ENCODE peak calls at places on chromosomes 3 and 15, in four cellular contexts. Q, A, I and F are unnamed samples. For H3K36me3, the result is how much of the 10 kb centered on the place peaks cover.

GRCh38 chr3:134002326-134002725 is 27.4 kb downstream of the SLCO2A1 start:
- DNase-seq in A (no peak), I (no peak), Q (no peak), F (no peak)

GRCh38 chr3:89145995-89146394 is 38.6 kb downstream of the EPHA3 start:
- DNase-seq in A (no peak), Q (no peak), I (no peak), F (no peak)

GRCh38 chr15:80152896-80153876 is at the start of gene FAH:
- DNase-seq in A (no peak), Q (no peak), I (peak), F (no peak)

GRCh38 chr3:12658593-12659058 is 5.3 kb downstream of the RAF1 start:
- DNase-seq in A (no peak), Q (no peak), I (no peak), F (no peak)

GRCh38 chr15:99556578-99556977 is 9.2 kb upstream of the MEF2A start:
- DNase-seq in A (no peak), I (no peak), Q (no peak), F (no peak)

GRCh38 chr3:176430244-176430893 is 766.9 kb downstream of the TBL1XR1 start:
- DNase-seq in Q (no peak), I (no peak), A (no peak), F (no peak)

GRCh38 chr3:62532796-62533195 is 159.4 kb upstream of the FEZF2 start:
- DNase-seq in A (no peak), I (no peak), Q (no peak), F (no peak)

GRCh38 chr15:48748535-48748934 is 62.3 kb downstream of the CEP152 start:
- DNase-seq in Q (no peak), A (no peak), I (no peak), F (no peak)

GRCh38 chr15:67762610-67763368 is 62.5 kb upstream of the SKOR1 start:
- DNase-seq in A (no peak), Q (no peak), I (no peak), F (no peak)

GRCh38 chr3:47556351-47556750 is 22.3 kb downstream of the CSPG5 start:
- DNase-seq in Q (no peak), A (no peak), I (no peak), F (no peak)

GRCh38 chr3:170128259-170128976 is 53.1 kb downstream of the PHC3 start:
- DNase-seq in A (no peak), I (peak), Q (no peak), F (no peak)

GRCh38 chr15:71807691-71808091 is 2.7 kb upstream of the NR2E3 start:
- DNase-seq in A (no peak), I (no peak), Q (no peak), F (no peak)

GRCh38 chr15:64634576-64635485 is 140.6 kb downstream of the RBPMS2 start:
- DNase-seq in I (no peak), A (no peak), Q (no peak), F (no peak)

GRCh38 chr3:126941721-126942270 is 41.1 kb upstream of the PLXNA1 start:
- DNase-seq in A (no peak), Q (no peak), I (no peak), F (no peak)

GRCh38 chr3:7847021-7847420 is 654.6 kb upstream of the LMCD1 start:
- DNase-seq in A (no peak), I (no peak), Q (no peak), F (no peak)

GRCh38 chr3:13465236-13465958 is 14.7 kb upstream of the HDAC11 start:
- DNase-seq in A (no peak), I (no peak), Q (no peak), F (no peak)

GRCh38 chr3:171172070-171172469 is 145.6 kb upstream of the SLC2A2 start:
- DNase-seq in I (no peak), A (no peak), Q (no peak), F (no peak)

GRCh38 chr3:194986208-194987043 is 284.5 kb downstream of the XXYLT1 start:
- DNase-seq in A (peak), Q (no peak), I (no peak), F (no peak)

GRCh38 chr3:101509811-101510210 is 3.2 kb downstream of the SENP7 start:
- DNase-seq in I (no peak), A (no peak), Q (no peak), F (no peak)

GRCh38 chr3:100609963-100610362 is 562 bp downstream of the ADGRG7 start:
- DNase-seq in A (no peak), Q (no peak), I (no peak), F (no peak)

GRCh38 chr3:178483704-178484103 is 52.5 kb upstream of the KCNMB2 start:
- DNase-seq in I (no peak), Q (no peak), A (no peak), F (no peak)

GRCh38 chr3:111989061-111989678 is 9.6 kb upstream of the TAGLN3 start:
- DNase-seq in A (no peak), I (no peak), Q (no peak), F (no peak)

GRCh38 chr3:50675179-50676030 is 678 bp downstream of the DOCK3 start:
- DNase-seq in I (peak), Q (peak), A (no peak), F (no peak)

GRCh38 chr15:70508561-70509281 is 254.6 kb downstream of the UACA start:
- DNase-seq in I (no peak), A (no peak), Q (no peak), F (no peak)

GRCh38 chr3:133377396-133377795 is 22.5 kb upstream of the BFSP2 start:
- DNase-seq in Q (no peak), A (no peak), I (no peak), F (no peak)

DNA sequence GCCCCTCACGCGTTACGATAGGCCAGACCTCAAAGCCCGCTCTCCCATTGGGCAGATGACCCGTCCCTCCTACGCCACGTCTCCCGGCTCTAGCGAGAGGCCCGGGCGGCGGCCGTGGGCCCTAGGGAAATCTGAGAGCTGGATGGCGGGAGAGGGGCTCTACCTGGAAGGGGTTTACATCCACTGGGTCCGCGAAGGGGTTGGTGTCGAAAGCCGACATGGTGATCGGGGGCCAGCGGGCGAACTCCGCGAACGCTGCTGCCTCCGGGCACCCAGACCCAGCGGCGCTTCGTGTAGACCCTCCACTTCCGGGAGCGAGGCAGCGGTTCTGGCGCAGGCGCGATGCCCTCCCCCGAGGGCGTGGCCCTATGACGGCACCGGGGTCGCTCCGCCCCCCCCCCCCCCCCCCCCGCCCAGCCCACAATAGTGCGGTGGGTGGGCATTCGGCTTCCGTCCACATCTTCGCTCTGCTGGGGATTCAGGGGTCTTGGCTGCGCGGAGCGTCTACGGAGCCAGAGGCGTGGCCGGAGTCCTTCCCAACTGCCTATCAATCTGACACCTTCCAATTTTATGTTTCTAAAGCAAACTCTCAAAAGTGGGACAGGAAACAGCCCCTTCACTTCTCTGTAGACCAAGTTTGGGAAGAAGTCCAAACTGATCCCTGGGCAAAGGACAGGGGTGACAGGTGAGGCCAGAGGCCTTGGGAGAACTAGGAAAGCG is at the start of gene SCAMP2:
- DNase-seq in A (peak), Q (peak), I (peak), F (peak)
- TF ChIP-seq POLR2A in A (peak), Q (peak), I (peak), F (peak)

DNA sequence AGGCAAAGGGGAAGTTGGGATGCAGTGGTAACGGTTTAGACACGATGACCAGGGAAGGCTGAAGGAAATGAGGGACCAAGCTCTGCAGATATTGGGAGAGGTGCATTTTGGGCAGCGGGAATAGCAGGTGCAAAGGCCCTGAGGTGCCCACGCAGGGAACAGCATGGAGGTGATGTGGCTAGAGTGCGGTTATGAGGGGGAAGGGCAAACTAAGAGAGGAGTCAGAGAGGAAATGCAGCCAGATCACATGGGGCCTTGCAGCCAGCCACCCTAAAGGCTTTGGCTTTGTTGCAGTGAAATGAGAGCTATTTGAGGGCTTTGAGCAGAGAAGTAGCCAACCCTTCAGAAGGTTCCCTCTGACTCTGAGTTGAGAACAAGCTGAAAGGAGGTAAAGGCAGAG is 2.6 kb downstream of the SPATA12 start:
- DNase-seq in Q (no peak), A (no peak), I (no peak), F (no peak)
- H3K27ac ChIP-seq in Q (peak), A (no peak), I (peak), F (peak)

GRCh38 chr15:28886431-28887343 is 913 bp downstream of the APBA2 start:
- DNase-seq in A (no peak), I (no peak), Q (no peak), F (no peak)

GRCh38 chr15:28887344-28888174 is 1.8 kb downstream of the APBA2 start:
- DNase-seq in A (no peak), Q (no peak), I (no peak), F (no peak)

GRCh38 chr15:28885630-28886430 is at the start of gene APBA2:
- DNase-seq in I (no peak), A (no peak), Q (no peak), F (no peak)

GRCh38 chr15:28884151-28884940 is 1.4 kb upstream of the APBA2 start:
- DNase-seq in A (no peak), I (no peak), Q (no peak), F (no peak)

GRCh38 chr15:28885289-28885629 is 515 bp upstream of the APBA2 start:
- DNase-seq in I (no peak), A (no peak), Q (no peak), F (no peak)
- H3K36me3 ChIP-seq in I (under half), A (under half), Q (under half), F (under half)

GRCh38 chr3:149368201-149368849 is 9.1 kb downstream of the TM4SF1 start:
- DNase-seq in Q (no peak), A (no peak), I (no peak), F (no peak)
- TF ChIP-seq POLR2A in Q (no peak), A (no peak), I (no peak), F (no peak)

DNA sequence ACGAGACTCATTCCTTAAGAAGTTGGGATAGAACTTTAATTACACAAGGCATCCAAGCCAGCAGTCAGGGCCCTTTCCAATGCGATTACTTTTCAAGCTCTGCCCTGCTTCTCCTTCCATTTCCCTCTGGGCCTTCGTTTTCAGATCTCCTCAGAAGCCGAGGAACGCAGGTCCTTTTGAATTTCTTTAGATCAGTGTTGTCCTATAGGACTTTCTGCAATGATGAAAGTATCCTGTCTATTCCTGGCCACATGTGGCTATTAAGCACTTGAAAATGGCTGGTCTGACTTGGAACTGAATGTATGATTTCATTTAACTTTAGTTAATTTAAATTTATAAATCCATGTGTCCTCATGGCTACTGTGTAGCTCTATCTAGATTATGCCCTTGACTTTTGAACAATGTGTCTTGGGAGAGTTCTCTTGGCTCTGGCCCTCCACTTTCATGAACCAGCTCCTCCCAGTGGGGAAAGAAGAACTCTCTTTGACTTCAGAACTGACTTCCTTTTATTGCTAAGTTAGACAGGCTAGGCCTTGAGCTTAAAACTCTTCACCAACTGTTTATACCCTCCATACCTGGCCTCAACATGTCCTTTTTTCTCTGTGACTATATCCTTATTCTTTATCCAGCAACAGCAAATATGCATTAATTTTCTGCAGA is 22.7 kb downstream of the TGFBR2 start:
- DNase-seq in Q (no peak), I (no peak), A (no peak), F (no peak)
- H3K27ac ChIP-seq in Q (peak), I (peak), A (peak), F (peak)

DNA sequence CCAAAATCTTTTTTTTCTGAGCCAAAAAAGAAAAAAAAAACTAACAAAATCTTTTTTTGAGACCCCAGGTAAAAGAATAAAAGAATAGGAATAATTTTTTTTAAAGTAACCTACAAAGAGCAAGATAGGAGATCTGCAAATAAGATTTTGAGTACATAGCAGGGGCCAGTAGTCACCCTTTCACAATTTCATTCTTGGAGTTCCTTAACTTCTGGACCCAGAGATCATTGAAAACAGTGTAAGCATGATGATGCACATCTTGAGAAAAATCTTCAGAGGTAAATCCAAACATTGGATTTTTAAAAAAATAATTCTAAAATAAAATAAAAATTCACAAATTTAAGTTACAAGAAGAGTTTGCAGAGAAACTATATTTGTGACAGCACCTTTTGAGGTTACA is 18.8 kb downstream of the TFRC start:
- DNase-seq in A (no peak), Q (no peak), I (no peak), F (no peak)
- H3K36me3 ChIP-seq in A (under half), Q (under half), I (half or more), F (half or more)

GRCh38 chr15:66293419-66294156 is at the start of gene DIS3L:
- DNase-seq in A (no peak), Q (peak), I (peak), F (no peak)
- TF ChIP-seq POLR2A in A (no peak), Q (peak), I (peak), F (peak)

GRCh38 chr3:69967156-69967555 is 32.4 kb upstream of the SAMMSON start:
- DNase-seq in A (no peak), Q (no peak), I (no peak), F (no peak)

GRCh38 chr3:69959581-69959980 is 40.0 kb upstream of the SAMMSON start:
- DNase-seq in A (no peak), I (no peak), Q (no peak), F (no peak)

GRCh38 chr3:69963643-69964042 is 35.9 kb upstream of the SAMMSON start:
- DNase-seq in Q (no peak), I (no peak), A (no peak), F (no peak)

DNA sequence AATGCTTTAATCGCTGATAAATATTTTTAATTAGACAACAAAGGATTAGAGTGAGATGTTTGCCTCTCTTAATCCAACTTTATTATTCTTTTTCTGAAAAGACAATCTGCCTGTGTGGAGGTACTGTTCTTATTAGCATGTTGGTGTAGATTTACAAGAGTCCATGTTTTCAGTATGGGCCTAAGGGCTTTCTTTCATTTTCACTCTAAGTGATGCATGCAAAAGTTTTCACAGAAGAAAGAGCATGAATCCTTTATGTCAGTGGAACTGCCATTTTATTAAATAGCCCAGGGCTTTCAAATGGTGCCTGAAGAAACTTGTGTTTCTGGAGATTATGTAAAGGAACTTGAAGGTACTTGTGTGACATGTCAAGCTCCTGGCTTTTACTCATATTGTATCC is 37.5 kb upstream of the SAMMSON start:
- DNase-seq in I (no peak), A (no peak), Q (no peak), F (no peak)
- H3K27ac ChIP-seq in I (no peak), A (no peak), Q (no peak), F (peak)

DNA sequence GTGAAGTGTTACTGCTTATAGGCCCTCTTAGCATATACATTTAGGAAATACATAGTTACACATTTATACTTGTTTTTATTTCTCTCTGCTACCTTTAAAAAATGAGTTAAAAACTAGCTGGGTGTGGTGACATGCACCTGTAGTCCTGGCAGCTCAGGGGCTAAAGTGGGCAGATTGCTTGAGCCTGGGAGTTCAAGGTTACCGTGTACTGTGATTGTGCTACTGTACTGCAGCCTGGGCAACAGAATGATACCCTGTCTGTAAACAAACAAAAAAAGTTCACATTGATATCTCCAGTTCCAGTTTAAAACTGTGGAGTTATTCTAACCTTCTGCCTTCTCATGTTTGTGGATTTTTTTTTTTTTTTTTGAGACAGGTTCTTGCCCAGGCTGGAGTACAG is 12.1 kb downstream of the PDCD6IP start:
- DNase-seq in Q (no peak), I (no peak), A (no peak), F (no peak)
- H3K36me3 ChIP-seq in Q (under half), I (under half), A (under half), F (under half)

DNA sequence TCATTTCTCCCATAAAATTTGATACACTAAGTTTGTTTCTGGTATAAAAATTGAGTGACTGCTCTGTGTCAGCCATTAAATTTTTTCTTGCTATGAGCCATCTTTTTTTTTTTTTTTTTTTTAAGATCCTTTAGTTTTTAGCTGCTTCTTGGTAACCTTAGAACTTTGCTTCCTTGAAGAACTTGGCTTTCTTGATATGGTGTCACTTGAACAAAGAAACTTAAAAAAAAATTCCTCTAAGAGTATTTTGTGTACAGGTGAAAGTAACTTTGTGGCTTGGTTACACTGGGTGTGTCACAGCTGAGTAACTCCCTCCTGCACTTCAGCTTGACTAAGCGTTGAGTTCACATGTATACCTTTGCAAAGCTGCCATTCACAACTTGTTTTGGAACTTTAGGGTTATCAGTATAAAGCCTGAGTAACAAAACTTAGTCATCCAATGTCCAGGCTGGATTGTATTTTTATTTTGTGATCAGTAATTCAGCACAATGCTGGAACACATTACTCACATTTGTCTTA is 6.5 kb downstream of the CHD2 start:
- DNase-seq in I (no peak), Q (no peak), A (no peak), F (no peak)
- TF ChIP-seq POLR2A in I (no peak), Q (no peak), A (no peak), F (peak)